ENCODE peak calls at places on chromosome 1, in six cellular contexts. K, P, G, X, A and M are unnamed samples.

GRCh38 chr1:10737268-10737624 is 59.2 kb downstream of the CASZ1 start:
- DNase-seq in K (no peak), P (no peak), G (no peak), X (no peak), A (no peak), M (no peak)

GRCh38 chr1:64505232-64505943 is 35.5 kb downstream of the CACHD1 start:
- DNase-seq in K (no peak), P (no peak), G (peak), X (no peak), A (peak), M (no peak)

GRCh38 chr1:172885976-172886375 is 164.8 kb downstream of the TNFSF18 start:
- DNase-seq in K (peak), P (no peak), G (no peak), X (no peak), A (no peak), M (no peak)

GRCh38 chr1:64043976-64044375 is 159.4 kb upstream of the UBE2U start:
- DNase-seq in K (no peak), P (no peak), G (no peak), X (no peak), A (no peak), M (no peak)

GRCh38 chr1:245698860-245699259 is 544.1 kb downstream of the KIF26B start:
- DNase-seq in K (no peak), P (no peak), G (no peak), X (no peak), A (no peak), M (no peak)

GRCh38 chr1:234869182-234870019 is 259.2 kb downstream of the TOMM20 start:
- DNase-seq in K (no peak), P (no peak), G (no peak), X (no peak), A (no peak), M (no peak)

GRCh38 chr1:237255071-237255470 is 213.1 kb downstream of the RYR2 start:
- DNase-seq in K (no peak), P (no peak), G (no peak), X (no peak), A (no peak), M (no peak)

GRCh38 chr1:92191726-92192125 is 26.0 kb upstream of the C1orf146 start:
- DNase-seq in K (no peak), P (no peak), G (no peak), X (no peak), A (no peak), M (no peak)

GRCh38 chr1:37069406-37069805 is 35.1 kb upstream of the GRIK3 start:
- DNase-seq in K (no peak), P (no peak), G (no peak), X (no peak), A (no peak), M (no peak)

GRCh38 chr1:184422490-184423233 is 35.8 kb downstream of the C1orf21 start:
- DNase-seq in K (no peak), P (no peak), G (no peak), X (no peak), A (no peak), M (no peak)